ENCODE peak calls at places on chromosome 4, in five cellular contexts. Y, L, Q, B and N are unnamed samples.

GRCh38 chr4:184355111-184355604 is 119.2 kb downstream of the IRF2 start:
- DNase-seq in L (peak; percentile 87), Y (no peak), Q (no peak), B (peak; percentile 86), N (no peak)

GRCh38 chr4:4840351-4840750 is 19.1 kb upstream of the MSX1 start:
- DNase-seq in Y (no peak), Q (no peak), L (no peak), B (no peak), N (no peak)

GRCh38 chr4:28686618-28687017 is 1826.0 kb downstream of the STIM2 start:
- DNase-seq in Q (no peak), B (peak; percentile 11), Y (no peak), L (peak; percentile 27), N (peak; percentile 14)

GRCh38 chr4:164716901-164717300 is 37.0 kb upstream of the SMIM31 start:
- DNase-seq in Y (no peak), Q (no peak), L (no peak), B (no peak), N (no peak)

GRCh38 chr4:147498031-147498700 is 17.3 kb downstream of the EDNRA start:
- DNase-seq in B (no peak), L (peak; percentile 69), Q (no peak), Y (no peak), N (no peak)

GRCh38 chr4:168309781-168310180 is 8.8 kb downstream of the DDX60 start:
- DNase-seq in Y (no peak), L (no peak), B (no peak), Q (no peak), N (no peak)

GRCh38 chr4:167100120-167100519 is 134.2 kb downstream of the SPOCK3 start:
- DNase-seq in Q (no peak), B (peak; percentile 9), Y (no peak), L (peak; percentile 3), N (no peak)

GRCh38 chr4:99043346-99043745 is 45.2 kb downstream of the ADH5 start:
- DNase-seq in Q (no peak), Y (no peak), B (no peak), L (no peak), N (no peak)

DNA sequence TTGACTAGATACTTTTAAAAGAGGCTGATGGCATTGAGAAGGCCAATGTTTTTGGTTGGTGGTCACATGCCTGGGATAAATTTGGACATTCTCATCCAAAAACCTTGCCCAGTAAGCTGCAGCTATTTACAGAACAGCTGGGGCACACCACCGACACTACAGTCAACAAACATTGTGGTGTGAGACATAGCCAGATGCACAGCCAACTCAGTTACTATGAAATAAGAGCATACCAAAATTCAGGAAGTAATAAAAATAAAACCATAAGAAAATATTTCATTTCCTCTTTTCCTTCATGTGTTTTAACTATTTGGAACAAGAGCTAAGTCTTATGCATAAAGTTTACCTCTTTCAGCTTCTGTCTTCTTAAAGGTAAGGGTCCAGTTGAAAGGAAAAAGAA is 8.8 kb downstream of the PPM1K start:
- DNase-seq in Y (no peak), Q (no peak), B (no peak), L (peak; percentile 20), N (no peak)
- H3K36me3 ChIP-seq in Y (peaks cover 3% of the 10 kb centered on the region), Q (peaks cover 7% of the 10 kb centered on the region), B (peaks cover 18% of the 10 kb centered on the region), L (peaks cover 10% of the 10 kb centered on the region), N (peaks cover 52% of the 10 kb centered on the region)

GRCh38 chr4:139301143-139301820 is at the start of gene NAA15:
- DNase-seq in B (peak; percentile 98), L (peak; percentile 96), Q (peak; percentile 98), Y (peak; percentile 99), N (peak; percentile 98)

GRCh38 chr4:139299536-139299935 is 1.8 kb upstream of the NAA15 start:
- DNase-seq in Q (no peak), B (no peak), Y (no peak), L (no peak), N (no peak)

GRCh38 chr4:139297001-139297410 is 4.3 kb upstream of the NAA15 start:
- DNase-seq in Q (no peak), B (no peak), Y (no peak), L (no peak), N (no peak)

GRCh38 chr4:139301821-139302611 is at the start of gene NDUFC1:
- DNase-seq in Q (peak; percentile 67), L (peak; percentile 27), Y (peak; percentile 82), B (peak; percentile 51), N (peak; percentile 40)

GRCh38 chr4:139300431-139301142 is 718 bp upstream of the NAA15 start:
- DNase-seq in B (no peak), L (peak; percentile 62), Q (no peak), Y (no peak), N (no peak)
- TF ChIP-seq CTCF in B (no peak), L (no peak), Q (no peak), Y (no peak), N (no peak)

GRCh38 chr4:39840027-39840426 is 137.7 kb downstream of the PDS5A start:
- DNase-seq in L (no peak), B (no peak), Y (no peak), Q (no peak), N (no peak)
- H3K36me3 ChIP-seq in L (peaks cover 53% of the 10 kb centered on the region), B (peaks cover 72% of the 10 kb centered on the region), Y (peaks cover 98% of the 10 kb centered on the region), Q (peaks cover 100% of the 10 kb centered on the region), N (peaks cover 90% of the 10 kb centered on the region)

DNA sequence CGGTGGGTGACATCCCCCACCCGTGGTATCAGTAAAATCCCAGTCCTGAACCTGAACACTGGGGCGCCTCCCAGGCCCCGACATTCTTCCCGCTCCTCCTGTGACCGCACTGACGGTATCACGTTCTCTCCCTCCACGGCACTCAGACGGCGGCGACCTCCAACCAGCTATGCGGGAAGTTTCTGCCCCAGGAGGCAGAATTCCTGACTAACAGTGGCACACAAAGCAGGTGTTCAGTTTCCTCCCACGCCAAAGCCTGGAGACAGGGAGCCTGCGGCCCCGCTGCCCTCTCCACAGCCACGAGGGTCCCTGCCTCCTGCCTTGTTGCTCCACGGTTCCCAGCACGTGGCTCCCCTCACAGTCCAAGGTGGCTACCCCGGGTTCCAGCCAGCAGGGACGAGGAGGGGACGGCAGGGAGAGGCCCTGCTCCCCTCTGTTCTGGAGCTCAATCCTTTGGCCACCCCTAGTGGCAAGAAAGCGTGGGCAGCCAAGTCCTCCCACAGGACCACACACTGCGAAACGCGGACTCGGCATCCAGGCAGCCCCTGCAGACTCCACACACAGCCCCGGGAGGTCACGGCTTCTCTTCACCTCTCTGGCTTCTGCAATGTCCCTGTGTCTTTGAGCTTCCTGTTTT is 15.2 kb downstream of the CTBP1 start:
- DNase-seq in L (no peak), Q (peak; percentile 46), Y (peak; percentile 68), B (no peak), N (peak; percentile 39)
- TF ChIP-seq CTCF in L (peak; percentile 79), Q (peak; percentile 46), Y (peak; percentile 30), B (peak; percentile 23), N (peak; percentile 53)

DNA sequence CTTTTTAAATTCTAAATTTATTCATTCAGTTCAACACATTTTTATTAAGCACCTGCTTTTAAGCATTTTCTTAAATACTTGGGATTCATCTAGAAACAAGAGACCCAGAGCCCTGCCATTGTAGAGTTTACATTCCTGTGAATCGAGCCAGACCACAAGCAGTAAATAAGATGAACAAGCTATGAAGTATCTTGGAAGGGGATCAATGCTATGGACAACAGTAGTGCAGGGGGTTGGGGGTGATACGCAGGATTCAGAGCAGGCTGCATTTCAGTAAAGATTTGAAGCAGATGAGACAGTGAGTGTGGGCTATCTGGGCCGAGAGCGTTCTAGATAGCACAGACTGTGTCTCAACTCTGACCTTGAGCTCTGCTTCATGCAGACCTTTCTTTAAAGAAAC is 35.1 kb downstream of the CLDN22 start:
- DNase-seq in L (no peak), Q (no peak), B (no peak), Y (no peak), N (no peak)
- H3K36me3 ChIP-seq in L (peaks cover 42% of the 10 kb centered on the region), Q (peaks cover 88% of the 10 kb centered on the region), B (peaks cover 79% of the 10 kb centered on the region), Y (peaks cover 64% of the 10 kb centered on the region), N (peaks cover 98% of the 10 kb centered on the region)